ENCODE peak calls at places on chromosomes 7 and 10, in ten cellular contexts. W is lower lobe of right lung; B is HS-5; J is germinal center; O is anterior cingulate cortex; I is WTC11; S is head of caudate nucleus; R is ecto neural progenitor cell; L is GM20000; Q is activated effector memory CD4-positive, alpha-beta T cell treated with anti-CD3 and anti-CD28 coated beads, Interleukin-2, amount 50 U/mL, for 16 hours. E is an unnamed sample.

GRCh38 chr10:78572565-78572964 is 496.2 kb upstream of the ZMIZ1 start:
- DNase-seq in W (no peak), B (no peak), J (no peak), O (no peak), I (no peak), S (no peak), R (no peak), L (no peak), Q (no peak), E (no peak)

GRCh38 chr7:131034166-131034881 is 293.4 kb upstream of the MKLN1 start:
- DNase-seq in W (no peak), B (no peak), J (no peak), O (no peak), I (no peak), S (peak; percentile 54), R (no peak), L (no peak), Q (no peak), E (no peak)

GRCh38 chr7:155531686-155532085 is 14.7 kb downstream of the CNPY1 start:
- DNase-seq in W (no peak), B (no peak), J (no peak), O (no peak), I (no peak), S (no peak), R (peak; percentile 72), L (no peak), Q (peak; percentile 21), E (no peak)

GRCh38 chr10:93580824-93581223 is 14.4 kb downstream of the FFAR4 start:
- DNase-seq in W (no peak), B (no peak), J (no peak), O (peak; percentile 73), I (peak; percentile 31), S (peak; percentile 69), R (peak; percentile 82), L (no peak), Q (no peak), E (no peak)

GRCh38 chr7:40882071-40882658 is 747.4 kb downstream of the SUGCT start:
- DNase-seq in W (no peak), B (no peak), J (no peak), O (no peak), I (no peak), S (no peak), R (no peak), L (no peak), Q (no peak), E (no peak)

GRCh38 chr7:29457565-29457971 is 106.1 kb upstream of the PRR15 start:
- DNase-seq in W (no peak), B (peak; percentile 4), J (no peak), O (no peak), I (no peak), S (peak; percentile 58), R (no peak), L (no peak), Q (no peak), E (no peak)

GRCh38 chr10:88150338-88150737 is 286.9 kb downstream of the PTEN start:
- DNase-seq in W (no peak), B (peak; percentile 77), J (no peak), O (no peak), I (no peak), S (no peak), R (no peak), L (no peak), Q (no peak), E (peak; percentile 44)

GRCh38 chr10:109126541-109126940 is 796.8 kb downstream of the XPNPEP1 start:
- DNase-seq in W (no peak), B (no peak), J (no peak), O (no peak), I (no peak), S (no peak), R (no peak), L (no peak), Q (no peak), E (no peak)

GRCh38 chr7:55260671-55261385 is 104.3 kb upstream of the LANCL2 start:
- DNase-seq in W (no peak), B (no peak), J (no peak), O (no peak), I (no peak), S (no peak), R (no peak), L (no peak), Q (no peak), E (no peak)

GRCh38 chr7:116809636-116810266 is 52.6 kb upstream of the CAPZA2 start:
- DNase-seq in W (no peak), B (no peak), J (peak; percentile 30), O (no peak), I (no peak), S (peak; percentile 46), R (no peak), L (peak; percentile 40), Q (no peak), E (peak; percentile 31)

GRCh38 chr7:100799037-100799896 is 28.1 kb downstream of the EPHB4 start:
- DNase-seq in W (peak; percentile 77), B (no peak), J (peak; percentile 62), O (no peak), I (peak; percentile 75), S (peak; percentile 30), R (peak; percentile 79), L (peak; percentile 70), Q (peak; percentile 74), E (peak; percentile 60)

GRCh38 chr7:156162451-156162850 is 350.2 kb upstream of the SHH start:
- DNase-seq in W (no peak), B (no peak), J (no peak), O (no peak), I (no peak), S (no peak), R (peak; percentile 36), L (no peak), Q (peak; percentile 24), E (no peak)

GRCh38 chr7:27213904-27214586 is 14.2 kb upstream of the HOXA13 start:
- DNase-seq in W (no peak), B (no peak), J (no peak), O (no peak), I (no peak), S (no peak), R (no peak), L (no peak), Q (no peak), E (no peak)

GRCh38 chr7:20214787-20215669 is 2.2 kb downstream of the MACC1 start:
- DNase-seq in W (peak; percentile 52), B (no peak), J (no peak), O (no peak), I (no peak), S (no peak), R (no peak), L (no peak), Q (no peak), E (peak; percentile 90)

GRCh38 chr7:7443951-7444350 is 91.7 kb downstream of the COL28A1 start:
- DNase-seq in W (no peak), B (no peak), J (no peak), O (no peak), I (no peak), S (no peak), R (no peak), L (no peak), Q (no peak), E (no peak)

GRCh38 chr10:47400251-47400650 is 16.2 kb upstream of the ZNF488 start:
- DNase-seq in W (no peak), B (no peak), J (no peak), O (no peak), I (no peak), S (no peak), R (no peak), L (no peak), Q (peak; percentile 30), E (no peak)